ENCODE peak calls at places on chromosome 6, in nine cellular contexts. One of them, this sample, is unnamed.

GRCh38 chr6:110878751-110879539 is 4.4 kb downstream of the AMD1 start:
- DNase-seq in NCI-H1436: no peak
- DNase-seq in neural crest cell: peak
- DNase-seq in HEK293T: peak
- DNase-seq in Daoy: peak
- DNase-seq in tibial nerve: no peak
- DNase-seq in Right ventricle myocardium superior: no peak
- DNase-seq in activated CD4-positive, alpha-beta T cell treated with anti-CD3 and anti-CD28 coated beads, Interleukin-2, amount 10 ng/mL, durations not matched to agents 7 days and 5 days: peak
- DNase-seq in brain microvascular endothelial cell: peak
- DNase-seq in this sample: peak

GRCh38 chr6:4398806-4399205 is 263.4 kb upstream of the ECI2 start:
- DNase-seq in neural crest cell: no peak
- DNase-seq in Right ventricle myocardium superior: no peak
- DNase-seq in HEK293T: no peak
- DNase-seq in NCI-H1436: no peak
- DNase-seq in tibial nerve: no peak
- DNase-seq in Daoy: no peak
- DNase-seq in activated CD4-positive, alpha-beta T cell treated with anti-CD3 and anti-CD28 coated beads, Interleukin-2, amount 10 ng/mL, durations not matched to agents 7 days and 5 days: no peak
- DNase-seq in brain microvascular endothelial cell: no peak
- DNase-seq in this sample: no peak

GRCh38 chr6:166173292-166173951 is 5.8 kb upstream of the TBXT start:
- DNase-seq in neural crest cell: no peak
- DNase-seq in brain microvascular endothelial cell: no peak
- DNase-seq in activated CD4-positive, alpha-beta T cell treated with anti-CD3 and anti-CD28 coated beads, Interleukin-2, amount 10 ng/mL, durations not matched to agents 7 days and 5 days: no peak
- DNase-seq in Daoy: peak
- DNase-seq in NCI-H1436: peak
- DNase-seq in HEK293T: no peak
- DNase-seq in Right ventricle myocardium superior: no peak
- DNase-seq in tibial nerve: no peak
- DNase-seq in this sample: no peak

GRCh38 chr6:101630956-101631355 is 237.4 kb downstream of the GRIK2 start:
- DNase-seq in brain microvascular endothelial cell: no peak
- DNase-seq in tibial nerve: no peak
- DNase-seq in activated CD4-positive, alpha-beta T cell treated with anti-CD3 and anti-CD28 coated beads, Interleukin-2, amount 10 ng/mL, durations not matched to agents 7 days and 5 days: no peak
- DNase-seq in neural crest cell: no peak
- DNase-seq in HEK293T: no peak
- DNase-seq in Right ventricle myocardium superior: no peak
- DNase-seq in Daoy: no peak
- DNase-seq in NCI-H1436: no peak
- DNase-seq in this sample: no peak

GRCh38 chr6:64717281-64717680 is 989.7 kb downstream of the EYS start:
- DNase-seq in neural crest cell: no peak
- DNase-seq in brain microvascular endothelial cell: no peak
- DNase-seq in NCI-H1436: no peak
- DNase-seq in HEK293T: no peak
- DNase-seq in activated CD4-positive, alpha-beta T cell treated with anti-CD3 and anti-CD28 coated beads, Interleukin-2, amount 10 ng/mL, durations not matched to agents 7 days and 5 days: no peak
- DNase-seq in Daoy: no peak
- DNase-seq in Right ventricle myocardium superior: no peak
- DNase-seq in tibial nerve: no peak
- DNase-seq in this sample: no peak

GRCh38 chr6:167119680-167120556 is 3.0 kb upstream of the CCR6 start:
- DNase-seq in Right ventricle myocardium superior: no peak
- DNase-seq in Daoy: no peak
- DNase-seq in brain microvascular endothelial cell: no peak
- DNase-seq in activated CD4-positive, alpha-beta T cell treated with anti-CD3 and anti-CD28 coated beads, Interleukin-2, amount 10 ng/mL, durations not matched to agents 7 days and 5 days: peak
- DNase-seq in tibial nerve: no peak
- DNase-seq in NCI-H1436: no peak
- DNase-seq in HEK293T: no peak
- DNase-seq in neural crest cell: no peak
- DNase-seq in this sample: peak

GRCh38 chr6:146902846-146903245 is 301.4 kb upstream of the STXBP5 start:
- DNase-seq in tibial nerve: no peak
- DNase-seq in activated CD4-positive, alpha-beta T cell treated with anti-CD3 and anti-CD28 coated beads, Interleukin-2, amount 10 ng/mL, durations not matched to agents 7 days and 5 days: no peak
- DNase-seq in brain microvascular endothelial cell: no peak
- DNase-seq in neural crest cell: no peak
- DNase-seq in NCI-H1436: no peak
- DNase-seq in HEK293T: no peak
- DNase-seq in Daoy: no peak
- DNase-seq in Right ventricle myocardium superior: no peak
- DNase-seq in this sample: no peak

GRCh38 chr6:1379026-1379809 is 10.2 kb upstream of the FOXF2 start:
- DNase-seq in tibial nerve: no peak
- DNase-seq in activated CD4-positive, alpha-beta T cell treated with anti-CD3 and anti-CD28 coated beads, Interleukin-2, amount 10 ng/mL, durations not matched to agents 7 days and 5 days: no peak
- DNase-seq in HEK293T: no peak
- DNase-seq in Right ventricle myocardium superior: no peak
- DNase-seq in Daoy: peak
- DNase-seq in brain microvascular endothelial cell: no peak
- DNase-seq in neural crest cell: no peak
- DNase-seq in NCI-H1436: no peak
- DNase-seq in this sample: peak

GRCh38 chr6:39926668-39927067 is 7.6 kb downstream of the MOCS1 start:
- DNase-seq in NCI-H1436: no peak
- DNase-seq in brain microvascular endothelial cell: no peak
- DNase-seq in activated CD4-positive, alpha-beta T cell treated with anti-CD3 and anti-CD28 coated beads, Interleukin-2, amount 10 ng/mL, durations not matched to agents 7 days and 5 days: no peak
- DNase-seq in tibial nerve: no peak
- DNase-seq in Daoy: no peak
- DNase-seq in Right ventricle myocardium superior: no peak
- DNase-seq in neural crest cell: no peak
- DNase-seq in HEK293T: no peak
- DNase-seq in this sample: no peak

GRCh38 chr6:141580121-141580520 is 552.6 kb upstream of the GJE1 start:
- DNase-seq in NCI-H1436: no peak
- DNase-seq in brain microvascular endothelial cell: no peak
- DNase-seq in Right ventricle myocardium superior: no peak
- DNase-seq in tibial nerve: no peak
- DNase-seq in activated CD4-positive, alpha-beta T cell treated with anti-CD3 and anti-CD28 coated beads, Interleukin-2, amount 10 ng/mL, durations not matched to agents 7 days and 5 days: no peak
- DNase-seq in HEK293T: no peak
- DNase-seq in Daoy: no peak
- DNase-seq in neural crest cell: no peak
- DNase-seq in this sample: no peak

GRCh38 chr6:137043710-137044365 is 927 bp downstream of the IL20RA start:
- DNase-seq in Right ventricle myocardium superior: peak
- DNase-seq in Daoy: peak
- DNase-seq in tibial nerve: no peak
- DNase-seq in brain microvascular endothelial cell: peak
- DNase-seq in HEK293T: no peak
- DNase-seq in NCI-H1436: peak
- DNase-seq in activated CD4-positive, alpha-beta T cell treated with anti-CD3 and anti-CD28 coated beads, Interleukin-2, amount 10 ng/mL, durations not matched to agents 7 days and 5 days: no peak
- DNase-seq in neural crest cell: peak
- DNase-seq in this sample: peak

GRCh38 chr6:99608059-99608885 is 1.6 kb downstream of the PRDM13 start:
- DNase-seq in brain microvascular endothelial cell: no peak
- DNase-seq in activated CD4-positive, alpha-beta T cell treated with anti-CD3 and anti-CD28 coated beads, Interleukin-2, amount 10 ng/mL, durations not matched to agents 7 days and 5 days: no peak
- DNase-seq in Right ventricle myocardium superior: no peak
- DNase-seq in neural crest cell: no peak
- DNase-seq in Daoy: no peak
- DNase-seq in HEK293T: no peak
- DNase-seq in tibial nerve: no peak
- DNase-seq in NCI-H1436: no peak
- DNase-seq in this sample: no peak

GRCh38 chr6:36769161-36769675 is 70.0 kb downstream of the CPNE5 start:
- DNase-seq in brain microvascular endothelial cell: no peak
- DNase-seq in Right ventricle myocardium superior: peak
- DNase-seq in neural crest cell: no peak
- DNase-seq in Daoy: peak
- DNase-seq in activated CD4-positive, alpha-beta T cell treated with anti-CD3 and anti-CD28 coated beads, Interleukin-2, amount 10 ng/mL, durations not matched to agents 7 days and 5 days: no peak
- DNase-seq in NCI-H1436: no peak
- DNase-seq in HEK293T: no peak
- DNase-seq in tibial nerve: no peak
- DNase-seq in this sample: no peak

GRCh38 chr6:108660251-108660650 is 99.5 kb downstream of the FOXO3 start:
- DNase-seq in Right ventricle myocardium superior: no peak
- DNase-seq in activated CD4-positive, alpha-beta T cell treated with anti-CD3 and anti-CD28 coated beads, Interleukin-2, amount 10 ng/mL, durations not matched to agents 7 days and 5 days: no peak
- DNase-seq in NCI-H1436: no peak
- DNase-seq in brain microvascular endothelial cell: no peak
- DNase-seq in neural crest cell: no peak
- DNase-seq in HEK293T: no peak
- DNase-seq in tibial nerve: no peak
- DNase-seq in Daoy: no peak
- DNase-seq in this sample: no peak

GRCh38 chr6:157841211-157841840 is 18.3 kb downstream of the SNX9 start:
- DNase-seq in Daoy: peak
- DNase-seq in brain microvascular endothelial cell: no peak
- DNase-seq in NCI-H1436: no peak
- DNase-seq in activated CD4-positive, alpha-beta T cell treated with anti-CD3 and anti-CD28 coated beads, Interleukin-2, amount 10 ng/mL, durations not matched to agents 7 days and 5 days: no peak
- DNase-seq in HEK293T: no peak
- DNase-seq in neural crest cell: no peak
- DNase-seq in tibial nerve: no peak
- DNase-seq in Right ventricle myocardium superior: no peak
- DNase-seq in this sample: no peak

GRCh38 chr6:162900503-162900902 is 172.7 kb downstream of the PACRG start:
- DNase-seq in brain microvascular endothelial cell: no peak
- DNase-seq in tibial nerve: no peak
- DNase-seq in activated CD4-positive, alpha-beta T cell treated with anti-CD3 and anti-CD28 coated beads, Interleukin-2, amount 10 ng/mL, durations not matched to agents 7 days and 5 days: no peak
- DNase-seq in Right ventricle myocardium superior: no peak
- DNase-seq in NCI-H1436: no peak
- DNase-seq in HEK293T: no peak
- DNase-seq in Daoy: no peak
- DNase-seq in neural crest cell: no peak
- DNase-seq in this sample: no peak

GRCh38 chr6:115765966-115766365 is 294.7 kb downstream of the FRK start:
- DNase-seq in activated CD4-positive, alpha-beta T cell treated with anti-CD3 and anti-CD28 coated beads, Interleukin-2, amount 10 ng/mL, durations not matched to agents 7 days and 5 days: no peak
- DNase-seq in HEK293T: no peak
- DNase-seq in Daoy: no peak
- DNase-seq in tibial nerve: no peak
- DNase-seq in Right ventricle myocardium superior: no peak
- DNase-seq in neural crest cell: no peak
- DNase-seq in NCI-H1436: no peak
- DNase-seq in brain microvascular endothelial cell: no peak
- DNase-seq in this sample: no peak

GRCh38 chr6:102717737-102718427 is 1324.4 kb downstream of the GRIK2 start:
- DNase-seq in HEK293T: no peak
- DNase-seq in tibial nerve: no peak
- DNase-seq in brain microvascular endothelial cell: no peak
- DNase-seq in Right ventricle myocardium superior: no peak
- DNase-seq in neural crest cell: no peak
- DNase-seq in activated CD4-positive, alpha-beta T cell treated with anti-CD3 and anti-CD28 coated beads, Interleukin-2, amount 10 ng/mL, durations not matched to agents 7 days and 5 days: no peak
- DNase-seq in NCI-H1436: no peak
- DNase-seq in Daoy: no peak
- DNase-seq in this sample: no peak

GRCh38 chr6:135568366-135568765 is 70.8 kb upstream of the AHI1 start:
- DNase-seq in Right ventricle myocardium superior: no peak
- DNase-seq in NCI-H1436: no peak
- DNase-seq in activated CD4-positive, alpha-beta T cell treated with anti-CD3 and anti-CD28 coated beads, Interleukin-2, amount 10 ng/mL, durations not matched to agents 7 days and 5 days: peak
- DNase-seq in HEK293T: no peak
- DNase-seq in Daoy: peak
- DNase-seq in neural crest cell: no peak
- DNase-seq in brain microvascular endothelial cell: peak
- DNase-seq in tibial nerve: no peak
- DNase-seq in this sample: peak

GRCh38 chr6:5557506-5557905 is 296.2 kb downstream of the FARS2 start:
- DNase-seq in NCI-H1436: no peak
- DNase-seq in activated CD4-positive, alpha-beta T cell treated with anti-CD3 and anti-CD28 coated beads, Interleukin-2, amount 10 ng/mL, durations not matched to agents 7 days and 5 days: no peak
- DNase-seq in tibial nerve: no peak
- DNase-seq in Right ventricle myocardium superior: no peak
- DNase-seq in HEK293T: no peak
- DNase-seq in brain microvascular endothelial cell: no peak
- DNase-seq in Daoy: no peak
- DNase-seq in neural crest cell: no peak
- DNase-seq in this sample: no peak

GRCh38 chr6:1554241-1554880 is 55.4 kb upstream of the FOXC1 start:
- DNase-seq in neural crest cell: no peak
- DNase-seq in Right ventricle myocardium superior: no peak
- DNase-seq in Daoy: no peak
- DNase-seq in activated CD4-positive, alpha-beta T cell treated with anti-CD3 and anti-CD28 coated beads, Interleukin-2, amount 10 ng/mL, durations not matched to agents 7 days and 5 days: peak
- DNase-seq in tibial nerve: no peak
- DNase-seq in NCI-H1436: no peak
- DNase-seq in brain microvascular endothelial cell: no peak
- DNase-seq in HEK293T: no peak
- DNase-seq in this sample: no peak

GRCh38 chr6:161444464-161444863 is 170.6 kb upstream of the AGPAT4 start:
- DNase-seq in tibial nerve: no peak
- DNase-seq in Daoy: peak
- DNase-seq in activated CD4-positive, alpha-beta T cell treated with anti-CD3 and anti-CD28 coated beads, Interleukin-2, amount 10 ng/mL, durations not matched to agents 7 days and 5 days: peak
- DNase-seq in brain microvascular endothelial cell: no peak
- DNase-seq in NCI-H1436: peak
- DNase-seq in Right ventricle myocardium superior: no peak
- DNase-seq in neural crest cell: peak
- DNase-seq in HEK293T: no peak
- DNase-seq in this sample: no peak

GRCh38 chr6:170347091-170347490 is 40.5 kb downstream of the FAM120B start:
- DNase-seq in HEK293T: no peak
- DNase-seq in Daoy: no peak
- DNase-seq in brain microvascular endothelial cell: no peak
- DNase-seq in activated CD4-positive, alpha-beta T cell treated with anti-CD3 and anti-CD28 coated beads, Interleukin-2, amount 10 ng/mL, durations not matched to agents 7 days and 5 days: no peak
- DNase-seq in Right ventricle myocardium superior: no peak
- DNase-seq in tibial nerve: no peak
- DNase-seq in NCI-H1436: no peak
- DNase-seq in neural crest cell: no peak
- DNase-seq in this sample: no peak

GRCh38 chr6:151482290-151482689 is 11.5 kb upstream of the CCDC170 start:
- DNase-seq in Right ventricle myocardium superior: no peak
- DNase-seq in activated CD4-positive, alpha-beta T cell treated with anti-CD3 and anti-CD28 coated beads, Interleukin-2, amount 10 ng/mL, durations not matched to agents 7 days and 5 days: no peak
- DNase-seq in brain microvascular endothelial cell: no peak
- DNase-seq in tibial nerve: no peak
- DNase-seq in Daoy: no peak
- DNase-seq in NCI-H1436: no peak
- DNase-seq in neural crest cell: no peak
- DNase-seq in HEK293T: no peak
- DNase-seq in this sample: no peak

GRCh38 chr6:131173680-131174079 is 38.4 kb downstream of the AKAP7 start:
- DNase-seq in Daoy: no peak
- DNase-seq in Right ventricle myocardium superior: no peak
- DNase-seq in neural crest cell: no peak
- DNase-seq in activated CD4-positive, alpha-beta T cell treated with anti-CD3 and anti-CD28 coated beads, Interleukin-2, amount 10 ng/mL, durations not matched to agents 7 days and 5 days: no peak
- DNase-seq in brain microvascular endothelial cell: no peak
- DNase-seq in tibial nerve: no peak
- DNase-seq in NCI-H1436: no peak
- DNase-seq in HEK293T: no peak
- DNase-seq in this sample: no peak

GRCh38 chr6:138464085-138464484 is 35.2 kb downstream of the NHSL1 start:
- DNase-seq in Right ventricle myocardium superior: no peak
- DNase-seq in HEK293T: no peak
- DNase-seq in Daoy: no peak
- DNase-seq in tibial nerve: no peak
- DNase-seq in NCI-H1436: no peak
- DNase-seq in activated CD4-positive, alpha-beta T cell treated with anti-CD3 and anti-CD28 coated beads, Interleukin-2, amount 10 ng/mL, durations not matched to agents 7 days and 5 days: no peak
- DNase-seq in neural crest cell: no peak
- DNase-seq in brain microvascular endothelial cell: no peak
- DNase-seq in this sample: no peak

GRCh38 chr6:153591165-153591564 is 447.9 kb upstream of the OPRM1 start:
- DNase-seq in activated CD4-positive, alpha-beta T cell treated with anti-CD3 and anti-CD28 coated beads, Interleukin-2, amount 10 ng/mL, durations not matched to agents 7 days and 5 days: no peak
- DNase-seq in Right ventricle myocardium superior: no peak
- DNase-seq in tibial nerve: no peak
- DNase-seq in HEK293T: no peak
- DNase-seq in brain microvascular endothelial cell: no peak
- DNase-seq in NCI-H1436: no peak
- DNase-seq in neural crest cell: no peak
- DNase-seq in Daoy: no peak
- DNase-seq in this sample: peak

GRCh38 chr6:20877008-20877937 is 343.0 kb downstream of the CDKAL1 start:
- DNase-seq in HEK293T: no peak
- DNase-seq in NCI-H1436: no peak
- DNase-seq in brain microvascular endothelial cell: peak
- DNase-seq in neural crest cell: no peak
- DNase-seq in activated CD4-positive, alpha-beta T cell treated with anti-CD3 and anti-CD28 coated beads, Interleukin-2, amount 10 ng/mL, durations not matched to agents 7 days and 5 days: no peak
- DNase-seq in Daoy: peak
- DNase-seq in tibial nerve: no peak
- DNase-seq in Right ventricle myocardium superior: no peak
- DNase-seq in this sample: no peak

GRCh38 chr6:107237992-107238660 is 122.8 kb upstream of the BEND3 start:
- DNase-seq in tibial nerve: no peak
- DNase-seq in brain microvascular endothelial cell: peak
- DNase-seq in Right ventricle myocardium superior: no peak
- DNase-seq in activated CD4-positive, alpha-beta T cell treated with anti-CD3 and anti-CD28 coated beads, Interleukin-2, amount 10 ng/mL, durations not matched to agents 7 days and 5 days: no peak
- DNase-seq in NCI-H1436: no peak
- DNase-seq in neural crest cell: no peak
- DNase-seq in Daoy: peak
- DNase-seq in HEK293T: no peak
- DNase-seq in this sample: no peak

GRCh38 chr6:158764188-158764849 is 54.8 kb downstream of the EZR start:
- DNase-seq in tibial nerve: no peak
- DNase-seq in activated CD4-positive, alpha-beta T cell treated with anti-CD3 and anti-CD28 coated beads, Interleukin-2, amount 10 ng/mL, durations not matched to agents 7 days and 5 days: no peak
- DNase-seq in HEK293T: no peak
- DNase-seq in NCI-H1436: no peak
- DNase-seq in Right ventricle myocardium superior: no peak
- DNase-seq in Daoy: no peak
- DNase-seq in brain microvascular endothelial cell: no peak
- DNase-seq in neural crest cell: no peak
- DNase-seq in this sample: no peak

GRCh38 chr6:108694816-108695215 is 134.1 kb downstream of the FOXO3 start:
- DNase-seq in Right ventricle myocardium superior: no peak
- DNase-seq in NCI-H1436: no peak
- DNase-seq in activated CD4-positive, alpha-beta T cell treated with anti-CD3 and anti-CD28 coated beads, Interleukin-2, amount 10 ng/mL, durations not matched to agents 7 days and 5 days: no peak
- DNase-seq in tibial nerve: no peak
- DNase-seq in brain microvascular endothelial cell: no peak
- DNase-seq in neural crest cell: no peak
- DNase-seq in Daoy: no peak
- DNase-seq in HEK293T: no peak
- DNase-seq in this sample: no peak

This sample was measured in MM.1S.